ENCODE peak calls at places on chromosomes 5 and 9, in ten cellular contexts. L, X, Q, Y, P, Z, T, G, U and O are unnamed samples.
A peak's percentile ranks its signal among the peaks of the same experiment; 100 is the strongest.

GRCh38 chr5:131986161-131986912 is 25.1 kb downstream of the ACSL6 start:
- DNase-seq in L (no peak), X (no peak), Q (no peak), Y (no peak), P (no peak), Z (peak; percentile 79), T (no peak), G (no peak), U (no peak), O (no peak)

GRCh38 chr9:2414465-2414864 is 207.1 kb upstream of the VLDLR start:
- DNase-seq in L (peak; percentile 51), X (no peak), Q (no peak), Y (no peak), P (no peak), Z (no peak), T (no peak), G (no peak), U (no peak), O (no peak)

GRCh38 chr5:178130576-178131445 is at the start of gene RMND5B:
- DNase-seq in L (peak; percentile 92), X (peak; percentile 58), Q (peak; percentile 84), Y (peak; percentile 84), P (peak; percentile 91), Z (peak; percentile 76), T (peak; percentile 74), G (peak; percentile 83), U (peak; percentile 49), O (peak; percentile 97)

GRCh38 chr5:38373733-38374132 is 115.4 kb downstream of the EGFLAM start:
- DNase-seq in L (peak; percentile 76), X (no peak), Q (no peak), Y (no peak), P (no peak), Z (no peak), T (no peak), G (no peak), U (no peak), O (no peak)

GRCh38 chr5:31587546-31587945 is 51.4 kb upstream of the PDZD2 start:
- DNase-seq in L (no peak), X (no peak), Q (no peak), Y (no peak), P (no peak), Z (no peak), T (no peak), G (no peak), U (no peak), O (no peak)

GRCh38 chr5:36177715-36178556 is 26.0 kb downstream of the SKP2 start:
- DNase-seq in L (peak; percentile 65), X (no peak), Q (peak; percentile 65), Y (no peak), P (peak; percentile 50), Z (peak; percentile 49), T (peak; percentile 59), G (peak; percentile 32), U (peak; percentile 14), O (peak; percentile 7)

GRCh38 chr5:139397921-139398320 is 3.0 kb upstream of the PROB1 start:
- DNase-seq in L (no peak), X (no peak), Q (no peak), Y (no peak), P (no peak), Z (no peak), T (no peak), G (no peak), U (no peak), O (no peak)

GRCh38 chr9:136882109-136882946 is 4.0 kb upstream of the TRAF2 start:
- DNase-seq in L (peak; percentile 82), X (peak; percentile 83), Q (peak; percentile 91), Y (peak; percentile 89), P (no peak), Z (no peak), T (no peak), G (no peak), U (no peak), O (peak; percentile 64)

GRCh38 chr5:72834919-72835318 is 18.5 kb downstream of the TNPO1 start:
- DNase-seq in L (no peak), X (no peak), Q (no peak), Y (no peak), P (no peak), Z (no peak), T (no peak), G (no peak), U (no peak), O (no peak)

GRCh38 chr5:175814676-175815075 is 56.7 kb upstream of the CPLX2 start:
- DNase-seq in L (peak; percentile 83), X (peak; percentile 53), Q (peak; percentile 91), Y (no peak), P (no peak), Z (no peak), T (peak; percentile 61), G (no peak), U (peak; percentile 36), O (no peak)

GRCh38 chr5:64166201-64166959 is 737 bp downstream of the RNF180 start:
- DNase-seq in L (peak; percentile 55), X (no peak), Q (no peak), Y (no peak), P (peak; percentile 49), Z (peak; percentile 17), T (peak; percentile 38), G (no peak), U (no peak), O (no peak)

GRCh38 chr5:9829621-9830020 is 199.5 kb upstream of the TAS2R1 start:
- DNase-seq in L (peak; percentile 9), X (no peak), Q (peak; percentile 52), Y (no peak), P (no peak), Z (no peak), T (no peak), G (no peak), U (no peak), O (peak; percentile 4)

GRCh38 chr5:51829226-51829625 is 446.0 kb downstream of the ISL1 start:
- DNase-seq in L (no peak), X (peak; percentile 94), Q (peak; percentile 44), Y (no peak), P (no peak), Z (no peak), T (no peak), G (no peak), U (no peak), O (no peak)

GRCh38 chr5:67674256-67674655 is 477.7 kb upstream of the CD180 start:
- DNase-seq in L (peak; percentile 80), X (no peak), Q (no peak), Y (no peak), P (no peak), Z (no peak), T (no peak), G (no peak), U (no peak), O (no peak)